ENCODE peak calls at places on chromosomes 5 and 9, in five cellular contexts. H, C, K, P and R are unnamed samples.

GRCh38 chr5:179325296-179326031 is 19.8 kb downstream of the ADAMTS2 start:
- ATAC-seq in P (peak; percentile 38), K (no peak), C (peak; percentile 15), H (no peak), R (no peak)

GRCh38 chr5:131763968-131764367 is 32.8 kb downstream of the FNIP1 start:
- ATAC-seq in K (no peak), C (no peak), H (no peak), P (no peak), R (no peak)

GRCh38 chr5:173501271-173501670 is 115.2 kb downstream of the BOD1 start:
- ATAC-seq in K (no peak), C (no peak), P (no peak), H (no peak), R (peak; percentile 27)

GRCh38 chr9:91159664-91160121 is 202.0 kb downstream of the AUH start:
- ATAC-seq in C (peak; percentile 39), P (no peak), K (no peak), H (no peak), R (peak; percentile 62)

GRCh38 chr5:91269198-91269597 is 113.9 kb downstream of the ARRDC3 start:
- ATAC-seq in H (peak; percentile 12), P (no peak), C (no peak), K (no peak), R (no peak)

GRCh38 chr5:100872409-100873190 is 30.5 kb downstream of the ST8SIA4 start:
- ATAC-seq in H (peak; percentile 72), C (no peak), P (no peak), K (no peak), R (no peak)

GRCh38 chr5:14239951-14240350 is 96.8 kb downstream of the TRIO start:
- ATAC-seq in C (no peak), P (no peak), K (no peak), H (no peak), R (no peak)

GRCh38 chr5:155746340-155747038 is 580.5 kb upstream of the SGCD start:
- ATAC-seq in H (no peak), P (no peak), K (no peak), C (no peak), R (no peak)

GRCh38 chr5:36152324-36153298 is 700 bp downstream of the SKP2 start:
- ATAC-seq in C (peak; percentile 2), P (peak; percentile 10), H (peak; percentile 0), K (no peak), R (no peak)

GRCh38 chr5:66896207-66896606 is 300.0 kb downstream of the MAST4 start:
- ATAC-seq in P (no peak), C (no peak), K (no peak), H (peak; percentile 59), R (no peak)

GRCh38 chr9:76269789-76270188 is 124.4 kb downstream of the RFK start:
- ATAC-seq in C (peak; percentile 73), P (no peak), H (no peak), K (no peak), R (peak; percentile 58)

GRCh38 chr5:142550471-142550870 is 135.4 kb downstream of the FGF1 start:
- ATAC-seq in C (no peak), P (no peak), K (no peak), H (no peak), R (no peak)

GRCh38 chr9:85645909-85646627 is 95.7 kb downstream of the AGTPBP1 start:
- ATAC-seq in K (no peak), H (peak; percentile 53), P (no peak), C (no peak), R (no peak)

GRCh38 chr9:96508227-96508940 is 58.4 kb downstream of the HABP4 start:
- ATAC-seq in P (no peak), C (no peak), K (no peak), H (no peak), R (no peak)

GRCh38 chr9:37259906-37260305 is 139.5 kb downstream of the ZCCHC7 start:
- ATAC-seq in C (no peak), P (peak; percentile 33), K (no peak), H (no peak), R (no peak)

GRCh38 chr9:75907329-75907728 is 16.9 kb downstream of the PCSK5 start:
- ATAC-seq in C (peak; percentile 28), P (no peak), H (no peak), K (peak; percentile 41), R (no peak)

GRCh38 chr5:122053181-122054109 is 24.6 kb downstream of the LOX start:
- ATAC-seq in P (no peak), H (no peak), K (no peak), C (peak; percentile 29), R (peak; percentile 63)

DNA sequence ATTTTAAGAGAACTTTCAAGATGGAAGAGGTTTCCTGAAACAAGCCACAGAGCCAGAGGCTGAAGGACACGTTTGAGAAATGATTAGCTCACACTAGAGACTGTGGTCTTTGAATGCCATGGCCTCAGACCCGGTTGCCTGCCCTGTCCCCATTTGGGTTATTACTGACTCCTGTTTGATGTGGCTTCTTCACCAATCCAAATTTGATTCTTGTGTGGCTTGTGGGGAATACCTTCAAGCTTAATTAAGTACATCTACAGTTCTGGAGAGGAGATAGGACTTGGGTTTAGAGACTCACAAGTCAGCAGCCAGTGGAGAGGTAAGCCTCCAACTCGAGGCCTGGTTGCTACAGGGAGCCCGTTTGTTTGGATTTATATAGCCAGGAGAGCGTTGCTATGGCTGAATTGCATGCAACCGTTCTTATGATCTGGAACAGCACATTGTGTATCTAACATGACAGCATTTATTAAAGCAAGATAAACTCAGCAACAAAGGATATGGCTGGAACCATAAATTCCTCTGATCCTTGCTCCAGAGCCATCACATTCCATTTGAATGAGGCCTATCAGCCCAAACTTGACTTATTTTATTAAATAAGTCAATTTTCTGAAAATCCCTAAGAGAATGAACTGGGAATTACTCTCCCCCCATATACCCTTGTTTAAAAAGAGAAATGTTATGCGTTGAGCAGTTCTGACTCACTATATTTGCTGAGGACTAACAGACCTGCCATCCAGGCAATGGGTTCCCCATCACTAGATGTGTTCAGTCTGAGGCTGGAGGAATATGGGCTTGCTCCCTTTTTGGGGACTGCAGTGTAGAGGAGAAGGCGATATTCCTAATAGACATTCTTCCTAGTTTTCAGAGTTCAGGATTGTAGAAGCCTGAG is 88.4 kb upstream of the TNFSF8 start:
- ATAC-seq in P (no peak), C (peak; percentile 49), H (peak; percentile 37), K (no peak), R (peak; percentile 90)
- TF ChIP-seq EP300 in P (no peak), C (peak; percentile 56), H (no peak), K (no peak), R (no peak)

GRCh38 chr9:133237271-133237731 is 28.3 kb upstream of the OBP2B start:
- ATAC-seq in P (no peak), C (no peak), H (no peak), K (no peak), R (peak; percentile 43)

GRCh38 chr9:133235549-133236222 is 26.6 kb upstream of the OBP2B start:
- ATAC-seq in H (no peak), K (no peak), P (no peak), C (no peak), R (no peak)

GRCh38 chr9:133238272-133238850 is 29.3 kb upstream of the OBP2B start:
- ATAC-seq in K (peak; percentile 92), C (peak; percentile 84), P (peak; percentile 97), H (peak; percentile 82), R (peak; percentile 67)

GRCh38 chr9:133234577-133235322 is 25.7 kb upstream of the OBP2B start:
- ATAC-seq in P (no peak), C (no peak), K (no peak), H (no peak), R (no peak)

DNA sequence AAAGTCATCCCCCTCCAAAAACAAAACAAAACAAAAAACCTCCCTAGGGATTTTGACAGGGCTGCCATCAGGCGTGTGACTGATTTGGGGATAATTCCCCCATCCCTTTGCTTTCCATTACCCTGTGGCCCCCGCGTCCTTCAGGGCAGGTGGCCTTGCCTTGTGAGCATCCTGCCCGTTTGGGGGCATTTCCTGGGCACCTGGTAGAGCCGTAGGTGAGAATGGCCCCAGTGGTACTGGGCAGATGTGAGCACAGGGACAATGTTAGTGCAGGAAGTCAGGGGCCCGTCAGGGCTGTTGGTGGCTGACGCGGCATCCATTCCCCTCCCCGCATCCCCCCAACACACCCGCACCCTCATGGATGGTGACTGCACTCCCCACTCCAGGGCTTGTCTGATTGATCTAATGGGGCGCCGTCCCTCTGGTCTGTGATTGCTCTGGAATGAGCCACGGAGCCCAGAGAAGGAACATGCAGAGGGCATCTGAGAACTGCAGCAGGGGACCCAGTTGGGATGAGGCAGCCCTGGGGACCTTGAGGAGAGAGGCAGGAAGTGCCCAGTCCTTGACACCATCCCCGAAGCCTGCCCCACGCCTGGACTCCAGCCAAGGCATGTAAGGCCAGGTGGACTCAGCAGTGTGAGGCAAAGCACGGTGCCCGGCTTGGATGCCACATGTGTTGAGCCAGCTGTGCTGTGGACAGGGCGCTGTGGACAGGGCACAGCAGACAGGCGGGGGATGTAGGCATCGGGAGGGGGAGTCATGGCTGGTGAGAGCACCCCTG is 27.4 kb upstream of the OBP2B start:
- ATAC-seq in H (no peak), K (no peak), P (no peak), C (no peak), R (no peak)
- TF ChIP-seq POLR2AphosphoS5 in H (no peak), K (no peak), P (no peak), C (no peak), R (no peak)

GRCh38 chr9:33024966-33025571 is at the start of gene DNAJA1:
- ATAC-seq in P (peak; percentile 91), H (peak; percentile 90), K (peak; percentile 90), C (peak; percentile 98), R (peak; percentile 96)
- TF ChIP-seq EP300 in P (no peak), H (no peak), K (no peak), C (no peak), R (no peak)

GRCh38 chr9:89662718-89663246 is 58.0 kb downstream of the GADD45G start:
- ATAC-seq in C (no peak), P (no peak), H (no peak), K (peak; percentile 10), R (no peak)

GRCh38 chr9:89663264-89663970 is 58.6 kb downstream of the GADD45G start:
- ATAC-seq in H (no peak), P (no peak), K (no peak), C (no peak), R (no peak)

GRCh38 chr9:89660286-89660685 is 55.5 kb downstream of the GADD45G start:
- ATAC-seq in H (no peak), C (peak; percentile 28), P (no peak), K (no peak), R (no peak)

GRCh38 chr9:89661391-89661949 is 56.7 kb downstream of the GADD45G start:
- ATAC-seq in H (no peak), P (no peak), K (peak; percentile 65), C (peak; percentile 40), R (peak; percentile 40)

GRCh38 chr9:89661956-89662717 is 57.3 kb downstream of the GADD45G start:
- ATAC-seq in P (peak; percentile 85), H (peak; percentile 34), K (peak; percentile 96), C (peak; percentile 95), R (peak; percentile 98)
- TF ChIP-seq POLR2AphosphoS5 in P (no peak), H (no peak), K (no peak), C (peak; percentile 48), R (peak; percentile 24)

GRCh38 chr9:95242613-95243012 is 74.9 kb downstream of the FANCC start:
- ATAC-seq in H (no peak), C (no peak), P (no peak), K (peak; percentile 100), R (no peak)

GRCh38 chr9:95237336-95237735 is 80.2 kb downstream of the FANCC start:
- ATAC-seq in P (no peak), H (no peak), C (no peak), K (no peak), R (no peak)

DNA sequence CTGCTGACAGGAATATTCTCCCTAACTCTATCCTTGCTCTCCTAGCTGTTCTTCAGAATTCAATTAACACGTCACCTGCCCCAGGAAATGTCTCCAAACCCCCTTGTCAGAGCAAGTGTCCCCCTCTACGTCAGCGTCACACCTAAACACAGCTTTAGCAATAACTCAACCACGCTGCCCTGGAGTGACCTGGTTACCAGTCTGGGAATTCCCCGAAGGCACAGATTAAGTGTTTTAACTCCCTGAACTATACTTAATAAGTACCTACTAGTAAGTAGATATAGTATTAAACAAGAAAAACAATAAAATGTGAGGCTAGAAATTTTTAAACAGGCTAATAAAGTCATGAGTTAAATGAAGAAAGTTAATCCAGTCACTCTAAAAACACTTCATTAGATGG is 78.4 kb downstream of the FANCC start:
- ATAC-seq in H (no peak), C (no peak), K (no peak), P (no peak), R (no peak)
- TF ChIP-seq EP300 in H (no peak), C (no peak), K (no peak), P (no peak), R (no peak)